ENCODE peak calls at places on chromosomes 5 and 9, in four cellular contexts. G is activated CD4-positive, alpha-beta T cell treated with anti-CD3 and anti-CD28 coated beads for 36 hours; I is NCI-H774; A is LHCN-M2. W is an unnamed sample.

GRCh38 chr9:129591916-129592315 is 29.0 kb downstream of the C9orf50 start:
- DNase-seq in G (no peak), I (no peak), A (no peak), W (no peak)

GRCh38 chr9:134307223-134307600 is 19.0 kb upstream of the RXRA start:
- DNase-seq in G (no peak), I (no peak), A (no peak), W (no peak)

GRCh38 chr9:74951725-74952151 is 974 bp downstream of the C9orf40 start:
- DNase-seq in G (peak), I (peak), A (peak), W (peak)

GRCh38 chr9:130689937-130690700 is 3.5 kb upstream of the EXOSC2 start:
- DNase-seq in G (peak), I (peak), A (peak), W (no peak)

GRCh38 chr5:88474574-88474973 is 205.9 kb upstream of the TMEM161B start:
- DNase-seq in G (no peak), I (no peak), A (no peak), W (no peak)

GRCh38 chr5:153756540-153756939 is 266.1 kb downstream of the GRIA1 start:
- DNase-seq in G (no peak), I (no peak), A (peak), W (no peak)

GRCh38 chr9:95506438-95506691 is 10.4 kb downstream of the PTCH1 start:
- DNase-seq in G (no peak), I (no peak), A (peak), W (no peak)

GRCh38 chr9:106828965-106829364 is 34.0 kb upstream of the ZNF462 start:
- DNase-seq in G (no peak), I (no peak), A (no peak), W (no peak)

GRCh38 chr5:36060516-36060885 is 6.2 kb downstream of the UGT3A2 start:
- DNase-seq in G (no peak), I (peak), A (no peak), W (no peak)

GRCh38 chr9:2041736-2042135 is 26.6 kb downstream of the SMARCA2 start:
- DNase-seq in G (no peak), I (no peak), A (no peak), W (no peak)

GRCh38 chr9:72983512-72984021 is 30.7 kb upstream of the ALDH1A1 start:
- DNase-seq in G (no peak), I (no peak), A (no peak), W (no peak)

W was measured in D341Med.